ENCODE peak calls at places on chromosome 7, in seven cellular contexts. One of them, this sample, is unnamed.

GRCh38 chr7:130151591-130152269 is 53.5 kb downstream of the TMEM209 start:
- DNase-seq in NCI-H446 treated with DMSO at 0.1 percent for 48 hours: no peak
- DNase-seq in stimulated activated naive B cell treated with anti-CD40 and anti-IgM and Interleukin-4, amounts not matched to agents 10 μg/mL and 1 μg/mL and 100 μg/mL, for 72 hours: no peak
- DNase-seq in AG04450: no peak
- DNase-seq in COR-L47: no peak
- DNase-seq in hypothalamus: no peak
- DNase-seq in right lobe of liver: no peak
- DNase-seq in this sample: no peak

GRCh38 chr7:133165001-133165400 is 83.1 kb upstream of the CHCHD3 start:
- DNase-seq in NCI-H446 treated with DMSO at 0.1 percent for 48 hours: no peak
- DNase-seq in stimulated activated naive B cell treated with anti-CD40 and anti-IgM and Interleukin-4, amounts not matched to agents 10 μg/mL and 1 μg/mL and 100 μg/mL, for 72 hours: no peak
- DNase-seq in AG04450: no peak
- DNase-seq in COR-L47: no peak
- DNase-seq in hypothalamus: no peak
- DNase-seq in right lobe of liver: no peak
- DNase-seq in this sample: no peak

GRCh38 chr7:106313966-106314365 is 29.2 kb upstream of the NAMPT start:
- DNase-seq in NCI-H446 treated with DMSO at 0.1 percent for 48 hours: no peak
- DNase-seq in stimulated activated naive B cell treated with anti-CD40 and anti-IgM and Interleukin-4, amounts not matched to agents 10 μg/mL and 1 μg/mL and 100 μg/mL, for 72 hours: no peak
- DNase-seq in AG04450: no peak
- DNase-seq in COR-L47: no peak
- DNase-seq in hypothalamus: no peak
- DNase-seq in right lobe of liver: no peak
- DNase-seq in this sample: no peak

GRCh38 chr7:55124989-55125875 is 106.4 kb downstream of the EGFR start:
- DNase-seq in NCI-H446 treated with DMSO at 0.1 percent for 48 hours: no peak
- DNase-seq in stimulated activated naive B cell treated with anti-CD40 and anti-IgM and Interleukin-4, amounts not matched to agents 10 μg/mL and 1 μg/mL and 100 μg/mL, for 72 hours: no peak
- DNase-seq in AG04450: no peak
- DNase-seq in COR-L47: no peak
- DNase-seq in hypothalamus: no peak
- DNase-seq in right lobe of liver: no peak
- DNase-seq in this sample: no peak

GRCh38 chr7:158541330-158542010 is 46.2 kb downstream of the PTPRN2 start:
- DNase-seq in NCI-H446 treated with DMSO at 0.1 percent for 48 hours: no peak
- DNase-seq in stimulated activated naive B cell treated with anti-CD40 and anti-IgM and Interleukin-4, amounts not matched to agents 10 μg/mL and 1 μg/mL and 100 μg/mL, for 72 hours: peak; percentile 59
- DNase-seq in AG04450: no peak
- DNase-seq in COR-L47: no peak
- DNase-seq in hypothalamus: peak; percentile 13
- DNase-seq in right lobe of liver: no peak
- DNase-seq in this sample: no peak

GRCh38 chr7:40647719-40648118 is 512.9 kb downstream of the SUGCT start:
- DNase-seq in NCI-H446 treated with DMSO at 0.1 percent for 48 hours: no peak
- DNase-seq in stimulated activated naive B cell treated with anti-CD40 and anti-IgM and Interleukin-4, amounts not matched to agents 10 μg/mL and 1 μg/mL and 100 μg/mL, for 72 hours: no peak
- DNase-seq in AG04450: peak; percentile 6
- DNase-seq in COR-L47: no peak
- DNase-seq in hypothalamus: no peak
- DNase-seq in right lobe of liver: no peak
- DNase-seq in this sample: no peak

GRCh38 chr7:2271273-2272026 is 29.4 kb downstream of the NUDT1 start:
- DNase-seq in NCI-H446 treated with DMSO at 0.1 percent for 48 hours: no peak
- DNase-seq in stimulated activated naive B cell treated with anti-CD40 and anti-IgM and Interleukin-4, amounts not matched to agents 10 μg/mL and 1 μg/mL and 100 μg/mL, for 72 hours: no peak
- DNase-seq in AG04450: no peak
- DNase-seq in COR-L47: no peak
- DNase-seq in hypothalamus: no peak
- DNase-seq in right lobe of liver: no peak
- DNase-seq in this sample: no peak

GRCh38 chr7:81210092-81211064 is 291.5 kb upstream of the SEMA3C start:
- DNase-seq in NCI-H446 treated with DMSO at 0.1 percent for 48 hours: no peak
- DNase-seq in stimulated activated naive B cell treated with anti-CD40 and anti-IgM and Interleukin-4, amounts not matched to agents 10 μg/mL and 1 μg/mL and 100 μg/mL, for 72 hours: no peak
- DNase-seq in AG04450: no peak
- DNase-seq in COR-L47: no peak
- DNase-seq in hypothalamus: no peak
- DNase-seq in right lobe of liver: no peak
- DNase-seq in this sample: no peak

GRCh38 chr7:26694156-26694555 is 170.2 kb downstream of the SKAP2 start:
- DNase-seq in NCI-H446 treated with DMSO at 0.1 percent for 48 hours: peak; percentile 72
- DNase-seq in stimulated activated naive B cell treated with anti-CD40 and anti-IgM and Interleukin-4, amounts not matched to agents 10 μg/mL and 1 μg/mL and 100 μg/mL, for 72 hours: no peak
- DNase-seq in AG04450: no peak
- DNase-seq in COR-L47: no peak
- DNase-seq in hypothalamus: no peak
- DNase-seq in right lobe of liver: no peak
- DNase-seq in this sample: no peak

GRCh38 chr7:81626008-81626407 is 143.8 kb downstream of the HGF start:
- DNase-seq in NCI-H446 treated with DMSO at 0.1 percent for 48 hours: no peak
- DNase-seq in stimulated activated naive B cell treated with anti-CD40 and anti-IgM and Interleukin-4, amounts not matched to agents 10 μg/mL and 1 μg/mL and 100 μg/mL, for 72 hours: no peak
- DNase-seq in AG04450: no peak
- DNase-seq in COR-L47: no peak
- DNase-seq in hypothalamus: no peak
- DNase-seq in right lobe of liver: no peak
- DNase-seq in this sample: no peak

GRCh38 chr7:36972140-36972518 is 247.8 kb upstream of the AOAH start:
- DNase-seq in NCI-H446 treated with DMSO at 0.1 percent for 48 hours: no peak
- DNase-seq in stimulated activated naive B cell treated with anti-CD40 and anti-IgM and Interleukin-4, amounts not matched to agents 10 μg/mL and 1 μg/mL and 100 μg/mL, for 72 hours: no peak
- DNase-seq in AG04450: no peak
- DNase-seq in COR-L47: no peak
- DNase-seq in hypothalamus: no peak
- DNase-seq in right lobe of liver: no peak
- DNase-seq in this sample: no peak

GRCh38 chr7:22853674-22854157 is 31.1 kb upstream of the TOMM7 start:
- DNase-seq in NCI-H446 treated with DMSO at 0.1 percent for 48 hours: no peak
- DNase-seq in stimulated activated naive B cell treated with anti-CD40 and anti-IgM and Interleukin-4, amounts not matched to agents 10 μg/mL and 1 μg/mL and 100 μg/mL, for 72 hours: peak; percentile 49
- DNase-seq in AG04450: no peak
- DNase-seq in COR-L47: no peak
- DNase-seq in hypothalamus: no peak
- DNase-seq in right lobe of liver: no peak
- DNase-seq in this sample: no peak

GRCh38 chr7:151754688-151755130 is 122.2 kb downstream of the PRKAG2 start:
- DNase-seq in NCI-H446 treated with DMSO at 0.1 percent for 48 hours: no peak
- DNase-seq in stimulated activated naive B cell treated with anti-CD40 and anti-IgM and Interleukin-4, amounts not matched to agents 10 μg/mL and 1 μg/mL and 100 μg/mL, for 72 hours: no peak
- DNase-seq in AG04450: no peak
- DNase-seq in COR-L47: no peak
- DNase-seq in hypothalamus: no peak
- DNase-seq in right lobe of liver: no peak
- DNase-seq in this sample: no peak

GRCh38 chr7:108459922-108460551 is 3.8 kb upstream of the NRCAM start:
- DNase-seq in NCI-H446 treated with DMSO at 0.1 percent for 48 hours: no peak
- DNase-seq in stimulated activated naive B cell treated with anti-CD40 and anti-IgM and Interleukin-4, amounts not matched to agents 10 μg/mL and 1 μg/mL and 100 μg/mL, for 72 hours: no peak
- DNase-seq in AG04450: no peak
- DNase-seq in COR-L47: peak; percentile 68
- DNase-seq in hypothalamus: peak; percentile 4
- DNase-seq in right lobe of liver: no peak
- DNase-seq in this sample: peak; percentile 73

GRCh38 chr7:132480534-132480933 is 95.7 kb downstream of the PLXNA4 start:
- DNase-seq in NCI-H446 treated with DMSO at 0.1 percent for 48 hours: no peak
- DNase-seq in stimulated activated naive B cell treated with anti-CD40 and anti-IgM and Interleukin-4, amounts not matched to agents 10 μg/mL and 1 μg/mL and 100 μg/mL, for 72 hours: no peak
- DNase-seq in AG04450: no peak
- DNase-seq in COR-L47: no peak
- DNase-seq in hypothalamus: peak; percentile 26
- DNase-seq in right lobe of liver: no peak
- DNase-seq in this sample: no peak

GRCh38 chr7:17620588-17620987 is 319.7 kb downstream of the SNX13 start:
- DNase-seq in NCI-H446 treated with DMSO at 0.1 percent for 48 hours: no peak
- DNase-seq in stimulated activated naive B cell treated with anti-CD40 and anti-IgM and Interleukin-4, amounts not matched to agents 10 μg/mL and 1 μg/mL and 100 μg/mL, for 72 hours: no peak
- DNase-seq in AG04450: no peak
- DNase-seq in COR-L47: no peak
- DNase-seq in hypothalamus: no peak
- DNase-seq in right lobe of liver: no peak
- DNase-seq in this sample: no peak

GRCh38 chr7:92645114-92645497 is 54.9 kb upstream of the FAM133B start:
- DNase-seq in NCI-H446 treated with DMSO at 0.1 percent for 48 hours: no peak
- DNase-seq in stimulated activated naive B cell treated with anti-CD40 and anti-IgM and Interleukin-4, amounts not matched to agents 10 μg/mL and 1 μg/mL and 100 μg/mL, for 72 hours: no peak
- DNase-seq in AG04450: no peak
- DNase-seq in COR-L47: no peak
- DNase-seq in hypothalamus: no peak
- DNase-seq in right lobe of liver: no peak
- DNase-seq in this sample: no peak

GRCh38 chr7:148773344-148773743 is 74.6 kb downstream of the CUL1 start:
- DNase-seq in NCI-H446 treated with DMSO at 0.1 percent for 48 hours: no peak
- DNase-seq in stimulated activated naive B cell treated with anti-CD40 and anti-IgM and Interleukin-4, amounts not matched to agents 10 μg/mL and 1 μg/mL and 100 μg/mL, for 72 hours: no peak
- DNase-seq in AG04450: no peak
- DNase-seq in COR-L47: no peak
- DNase-seq in hypothalamus: no peak
- DNase-seq in right lobe of liver: no peak
- DNase-seq in this sample: no peak

GRCh38 chr7:5690931-5691461 is 90.5 kb downstream of the RNF216 start:
- DNase-seq in NCI-H446 treated with DMSO at 0.1 percent for 48 hours: no peak
- DNase-seq in stimulated activated naive B cell treated with anti-CD40 and anti-IgM and Interleukin-4, amounts not matched to agents 10 μg/mL and 1 μg/mL and 100 μg/mL, for 72 hours: no peak
- DNase-seq in AG04450: no peak
- DNase-seq in COR-L47: no peak
- DNase-seq in hypothalamus: peak; percentile 18
- DNase-seq in right lobe of liver: no peak
- DNase-seq in this sample: no peak

GRCh38 chr7:129607471-129608120 is 3.9 kb upstream of the NRF1 start:
- DNase-seq in NCI-H446 treated with DMSO at 0.1 percent for 48 hours: no peak
- DNase-seq in stimulated activated naive B cell treated with anti-CD40 and anti-IgM and Interleukin-4, amounts not matched to agents 10 μg/mL and 1 μg/mL and 100 μg/mL, for 72 hours: no peak
- DNase-seq in AG04450: no peak
- DNase-seq in COR-L47: peak; percentile 26
- DNase-seq in hypothalamus: no peak
- DNase-seq in right lobe of liver: no peak
- DNase-seq in this sample: no peak

This sample was measured in DMS 273 treated with DMSO at 0.1 percent for 48 hours.